ENCODE peak calls at places on chromosomes 1 and 21, in five cellular contexts. One of them, this sample, is unnamed.

GRCh38 chr1:226733309-226733708 is 5.8 kb downstream of the ITPKB start:
- DNase-seq in stimulated activated CD4-positive, alpha-beta T cell treated with anti-CD3 and anti-CD28 coated beads, Interleukin-1b, Interleukin-23, amount 100 ng/mL, for 4 hours: no peak
- DNase-seq in Calu3: no peak
- DNase-seq in heart right ventricle: no peak
- DNase-seq in NCI-H1092 treated with DMSO at 0.1 percent for 48 hours: no peak
- DNase-seq in this sample: no peak

GRCh38 chr1:174052621-174053020 is 30.5 kb upstream of the RC3H1 start:
- DNase-seq in Calu3: no peak
- DNase-seq in heart right ventricle: no peak
- DNase-seq in NCI-H1092 treated with DMSO at 0.1 percent for 48 hours: no peak
- DNase-seq in stimulated activated CD4-positive, alpha-beta T cell treated with anti-CD3 and anti-CD28 coated beads, Interleukin-1b, Interleukin-23, amount 100 ng/mL, for 4 hours: no peak
- DNase-seq in this sample: no peak

GRCh38 chr1:78658901-78659300 is 9.3 kb downstream of the IFI44 start:
- DNase-seq in stimulated activated CD4-positive, alpha-beta T cell treated with anti-CD3 and anti-CD28 coated beads, Interleukin-1b, Interleukin-23, amount 100 ng/mL, for 4 hours: no peak
- DNase-seq in NCI-H1092 treated with DMSO at 0.1 percent for 48 hours: no peak
- DNase-seq in heart right ventricle: no peak
- DNase-seq in Calu3: no peak
- DNase-seq in this sample: no peak

GRCh38 chr1:155219592-155220031 is 11.1 kb downstream of the MTX1 start:
- DNase-seq in heart right ventricle: no peak
- DNase-seq in stimulated activated CD4-positive, alpha-beta T cell treated with anti-CD3 and anti-CD28 coated beads, Interleukin-1b, Interleukin-23, amount 100 ng/mL, for 4 hours: no peak
- DNase-seq in NCI-H1092 treated with DMSO at 0.1 percent for 48 hours: no peak
- DNase-seq in Calu3: no peak
- DNase-seq in this sample: no peak

GRCh38 chr1:28577738-28578536 is 14.1 kb upstream of the RAB42 start:
- DNase-seq in Calu3: no peak
- DNase-seq in NCI-H1092 treated with DMSO at 0.1 percent for 48 hours: no peak
- DNase-seq in stimulated activated CD4-positive, alpha-beta T cell treated with anti-CD3 and anti-CD28 coated beads, Interleukin-1b, Interleukin-23, amount 100 ng/mL, for 4 hours: no peak
- DNase-seq in heart right ventricle: no peak
- DNase-seq in this sample: no peak

GRCh38 chr1:34884961-34885360 is 25.4 kb upstream of the SMIM12 start:
- DNase-seq in heart right ventricle: no peak
- DNase-seq in NCI-H1092 treated with DMSO at 0.1 percent for 48 hours: no peak
- DNase-seq in stimulated activated CD4-positive, alpha-beta T cell treated with anti-CD3 and anti-CD28 coated beads, Interleukin-1b, Interleukin-23, amount 100 ng/mL, for 4 hours: no peak
- DNase-seq in Calu3: peak; percentile 65
- DNase-seq in this sample: peak; percentile 64

GRCh38 chr1:160407819-160408801 is 7.7 kb downstream of the VANGL2 start:
- DNase-seq in Calu3: peak; percentile 69
- DNase-seq in NCI-H1092 treated with DMSO at 0.1 percent for 48 hours: no peak
- DNase-seq in stimulated activated CD4-positive, alpha-beta T cell treated with anti-CD3 and anti-CD28 coated beads, Interleukin-1b, Interleukin-23, amount 100 ng/mL, for 4 hours: no peak
- DNase-seq in heart right ventricle: no peak
- DNase-seq in this sample: no peak

GRCh38 chr1:46242918-46243317 is 4.6 kb upstream of the RAD54L start:
- DNase-seq in heart right ventricle: no peak
- DNase-seq in NCI-H1092 treated with DMSO at 0.1 percent for 48 hours: no peak
- DNase-seq in Calu3: no peak
- DNase-seq in stimulated activated CD4-positive, alpha-beta T cell treated with anti-CD3 and anti-CD28 coated beads, Interleukin-1b, Interleukin-23, amount 100 ng/mL, for 4 hours: no peak
- DNase-seq in this sample: no peak

GRCh38 chr1:31771891-31772668 is 7.9 kb upstream of the ADGRB2 start:
- DNase-seq in stimulated activated CD4-positive, alpha-beta T cell treated with anti-CD3 and anti-CD28 coated beads, Interleukin-1b, Interleukin-23, amount 100 ng/mL, for 4 hours: peak; percentile 53
- DNase-seq in NCI-H1092 treated with DMSO at 0.1 percent for 48 hours: no peak
- DNase-seq in heart right ventricle: no peak
- DNase-seq in Calu3: no peak
- DNase-seq in this sample: no peak

GRCh38 chr1:204990059-204990664 is 52.9 kb upstream of the CNTN2 start:
- DNase-seq in Calu3: no peak
- DNase-seq in heart right ventricle: no peak
- DNase-seq in stimulated activated CD4-positive, alpha-beta T cell treated with anti-CD3 and anti-CD28 coated beads, Interleukin-1b, Interleukin-23, amount 100 ng/mL, for 4 hours: no peak
- DNase-seq in NCI-H1092 treated with DMSO at 0.1 percent for 48 hours: no peak
- DNase-seq in this sample: no peak

GRCh38 chr1:150257624-150258274 is at the start of gene CA14:
- DNase-seq in stimulated activated CD4-positive, alpha-beta T cell treated with anti-CD3 and anti-CD28 coated beads, Interleukin-1b, Interleukin-23, amount 100 ng/mL, for 4 hours: no peak
- DNase-seq in Calu3: no peak
- DNase-seq in NCI-H1092 treated with DMSO at 0.1 percent for 48 hours: no peak
- DNase-seq in heart right ventricle: peak; percentile 29
- DNase-seq in this sample: no peak

GRCh38 chr1:41500378-41500777 is 15.9 kb upstream of the EDN2 start:
- DNase-seq in stimulated activated CD4-positive, alpha-beta T cell treated with anti-CD3 and anti-CD28 coated beads, Interleukin-1b, Interleukin-23, amount 100 ng/mL, for 4 hours: no peak
- DNase-seq in Calu3: peak; percentile 90
- DNase-seq in heart right ventricle: peak; percentile 57
- DNase-seq in NCI-H1092 treated with DMSO at 0.1 percent for 48 hours: no peak
- DNase-seq in this sample: no peak

GRCh38 chr1:193031431-193031830 is 27.7 kb downstream of the UCHL5 start:
- DNase-seq in NCI-H1092 treated with DMSO at 0.1 percent for 48 hours: no peak
- DNase-seq in heart right ventricle: no peak
- DNase-seq in Calu3: no peak
- DNase-seq in stimulated activated CD4-positive, alpha-beta T cell treated with anti-CD3 and anti-CD28 coated beads, Interleukin-1b, Interleukin-23, amount 100 ng/mL, for 4 hours: no peak
- DNase-seq in this sample: no peak

GRCh38 chr1:88791192-88791591 is 100.2 kb downstream of the GTF2B start:
- DNase-seq in heart right ventricle: no peak
- DNase-seq in stimulated activated CD4-positive, alpha-beta T cell treated with anti-CD3 and anti-CD28 coated beads, Interleukin-1b, Interleukin-23, amount 100 ng/mL, for 4 hours: no peak
- DNase-seq in Calu3: no peak
- DNase-seq in NCI-H1092 treated with DMSO at 0.1 percent for 48 hours: no peak
- DNase-seq in this sample: no peak

GRCh38 chr1:29453502-29454240 is 217.3 kb downstream of the PTPRU start:
- DNase-seq in stimulated activated CD4-positive, alpha-beta T cell treated with anti-CD3 and anti-CD28 coated beads, Interleukin-1b, Interleukin-23, amount 100 ng/mL, for 4 hours: no peak
- DNase-seq in NCI-H1092 treated with DMSO at 0.1 percent for 48 hours: peak; percentile 21
- DNase-seq in heart right ventricle: no peak
- DNase-seq in Calu3: peak; percentile 48
- DNase-seq in this sample: peak; percentile 79

GRCh38 chr1:11272544-11272841 is 505 bp upstream of the UBIAD1 start:
- DNase-seq in stimulated activated CD4-positive, alpha-beta T cell treated with anti-CD3 and anti-CD28 coated beads, Interleukin-1b, Interleukin-23, amount 100 ng/mL, for 4 hours: no peak
- DNase-seq in NCI-H1092 treated with DMSO at 0.1 percent for 48 hours: no peak
- DNase-seq in heart right ventricle: no peak
- DNase-seq in Calu3: no peak
- DNase-seq in this sample: no peak

GRCh38 chr1:54267815-54268551 is 68.0 kb downstream of the MRPL37 start:
- DNase-seq in Calu3: no peak
- DNase-seq in NCI-H1092 treated with DMSO at 0.1 percent for 48 hours: no peak
- DNase-seq in stimulated activated CD4-positive, alpha-beta T cell treated with anti-CD3 and anti-CD28 coated beads, Interleukin-1b, Interleukin-23, amount 100 ng/mL, for 4 hours: no peak
- DNase-seq in heart right ventricle: no peak
- DNase-seq in this sample: no peak

GRCh38 chr1:211259596-211260126 is 495 bp downstream of the RCOR3 start:
- DNase-seq in NCI-H1092 treated with DMSO at 0.1 percent for 48 hours: peak; percentile 81
- DNase-seq in Calu3: peak; percentile 34
- DNase-seq in stimulated activated CD4-positive, alpha-beta T cell treated with anti-CD3 and anti-CD28 coated beads, Interleukin-1b, Interleukin-23, amount 100 ng/mL, for 4 hours: peak; percentile 31
- DNase-seq in heart right ventricle: peak; percentile 61
- DNase-seq in this sample: peak; percentile 45

GRCh38 chr1:20469406-20470076 is 16.5 kb downstream of the CAMK2N1 start:
- DNase-seq in heart right ventricle: no peak
- DNase-seq in NCI-H1092 treated with DMSO at 0.1 percent for 48 hours: no peak
- DNase-seq in Calu3: no peak
- DNase-seq in stimulated activated CD4-positive, alpha-beta T cell treated with anti-CD3 and anti-CD28 coated beads, Interleukin-1b, Interleukin-23, amount 100 ng/mL, for 4 hours: no peak
- DNase-seq in this sample: no peak

GRCh38 chr1:44801491-44802305 is 1.5 kb downstream of the PLK3 start:
- DNase-seq in stimulated activated CD4-positive, alpha-beta T cell treated with anti-CD3 and anti-CD28 coated beads, Interleukin-1b, Interleukin-23, amount 100 ng/mL, for 4 hours: peak; percentile 31
- DNase-seq in heart right ventricle: no peak
- DNase-seq in Calu3: no peak
- DNase-seq in NCI-H1092 treated with DMSO at 0.1 percent for 48 hours: no peak
- DNase-seq in this sample: no peak

GRCh38 chr1:244437108-244437507 is 14.6 kb downstream of the ADSS2 start:
- DNase-seq in NCI-H1092 treated with DMSO at 0.1 percent for 48 hours: no peak
- DNase-seq in Calu3: no peak
- DNase-seq in stimulated activated CD4-positive, alpha-beta T cell treated with anti-CD3 and anti-CD28 coated beads, Interleukin-1b, Interleukin-23, amount 100 ng/mL, for 4 hours: no peak
- DNase-seq in heart right ventricle: no peak
- DNase-seq in this sample: no peak

GRCh38 chr21:44766818-44767354 is 34.7 kb downstream of the UBE2G2 start:
- DNase-seq in NCI-H1092 treated with DMSO at 0.1 percent for 48 hours: no peak
- DNase-seq in stimulated activated CD4-positive, alpha-beta T cell treated with anti-CD3 and anti-CD28 coated beads, Interleukin-1b, Interleukin-23, amount 100 ng/mL, for 4 hours: no peak
- DNase-seq in Calu3: no peak
- DNase-seq in heart right ventricle: no peak
- DNase-seq in this sample: no peak

GRCh38 chr1:51690285-51690961 is 73.5 kb downstream of the OSBPL9 start:
- DNase-seq in heart right ventricle: no peak
- DNase-seq in Calu3: peak; percentile 52
- DNase-seq in stimulated activated CD4-positive, alpha-beta T cell treated with anti-CD3 and anti-CD28 coated beads, Interleukin-1b, Interleukin-23, amount 100 ng/mL, for 4 hours: no peak
- DNase-seq in NCI-H1092 treated with DMSO at 0.1 percent for 48 hours: no peak
- DNase-seq in this sample: peak; percentile 23

GRCh38 chr1:176603696-176604095 is 140.7 kb downstream of the PAPPA2 start:
- DNase-seq in stimulated activated CD4-positive, alpha-beta T cell treated with anti-CD3 and anti-CD28 coated beads, Interleukin-1b, Interleukin-23, amount 100 ng/mL, for 4 hours: no peak
- DNase-seq in heart right ventricle: no peak
- DNase-seq in NCI-H1092 treated with DMSO at 0.1 percent for 48 hours: no peak
- DNase-seq in Calu3: no peak
- DNase-seq in this sample: no peak

GRCh38 chr1:33610391-33610790 is 137.9 kb downstream of the ZSCAN20 start:
- DNase-seq in heart right ventricle: no peak
- DNase-seq in stimulated activated CD4-positive, alpha-beta T cell treated with anti-CD3 and anti-CD28 coated beads, Interleukin-1b, Interleukin-23, amount 100 ng/mL, for 4 hours: no peak
- DNase-seq in Calu3: no peak
- DNase-seq in NCI-H1092 treated with DMSO at 0.1 percent for 48 hours: no peak
- DNase-seq in this sample: no peak

GRCh38 chr1:40153073-40153770 is 8.0 kb upstream of the RLF start:
- DNase-seq in NCI-H1092 treated with DMSO at 0.1 percent for 48 hours: peak; percentile 100
- DNase-seq in heart right ventricle: no peak
- DNase-seq in Calu3: no peak
- DNase-seq in stimulated activated CD4-positive, alpha-beta T cell treated with anti-CD3 and anti-CD28 coated beads, Interleukin-1b, Interleukin-23, amount 100 ng/mL, for 4 hours: peak; percentile 19
- DNase-seq in this sample: peak; percentile 26

GRCh38 chr1:117886101-117886795 is 43.2 kb downstream of the GDAP2 start:
- DNase-seq in heart right ventricle: no peak
- DNase-seq in Calu3: no peak
- DNase-seq in stimulated activated CD4-positive, alpha-beta T cell treated with anti-CD3 and anti-CD28 coated beads, Interleukin-1b, Interleukin-23, amount 100 ng/mL, for 4 hours: no peak
- DNase-seq in NCI-H1092 treated with DMSO at 0.1 percent for 48 hours: no peak
- DNase-seq in this sample: no peak

GRCh38 chr1:118013336-118013735 is 83.8 kb downstream of the WDR3 start:
- DNase-seq in stimulated activated CD4-positive, alpha-beta T cell treated with anti-CD3 and anti-CD28 coated beads, Interleukin-1b, Interleukin-23, amount 100 ng/mL, for 4 hours: no peak
- DNase-seq in heart right ventricle: no peak
- DNase-seq in Calu3: no peak
- DNase-seq in NCI-H1092 treated with DMSO at 0.1 percent for 48 hours: no peak
- DNase-seq in this sample: no peak

GRCh38 chr1:165290143-165290542 is 66.4 kb downstream of the LMX1A start:
- DNase-seq in heart right ventricle: no peak
- DNase-seq in stimulated activated CD4-positive, alpha-beta T cell treated with anti-CD3 and anti-CD28 coated beads, Interleukin-1b, Interleukin-23, amount 100 ng/mL, for 4 hours: no peak
- DNase-seq in NCI-H1092 treated with DMSO at 0.1 percent for 48 hours: no peak
- DNase-seq in Calu3: no peak
- DNase-seq in this sample: no peak

GRCh38 chr1:200866521-200866920 is 6.3 kb upstream of the GPR25 start:
- DNase-seq in stimulated activated CD4-positive, alpha-beta T cell treated with anti-CD3 and anti-CD28 coated beads, Interleukin-1b, Interleukin-23, amount 100 ng/mL, for 4 hours: no peak
- DNase-seq in Calu3: no peak
- DNase-seq in heart right ventricle: no peak
- DNase-seq in NCI-H1092 treated with DMSO at 0.1 percent for 48 hours: no peak
- DNase-seq in this sample: no peak

GRCh38 chr1:91803847-91804545 is 82.0 kb downstream of the TGFBR3 start:
- DNase-seq in stimulated activated CD4-positive, alpha-beta T cell treated with anti-CD3 and anti-CD28 coated beads, Interleukin-1b, Interleukin-23, amount 100 ng/mL, for 4 hours: peak; percentile 53
- DNase-seq in heart right ventricle: no peak
- DNase-seq in Calu3: peak; percentile 44
- DNase-seq in NCI-H1092 treated with DMSO at 0.1 percent for 48 hours: no peak
- DNase-seq in this sample: no peak

GRCh38 chr1:164695956-164696665 is 137.1 kb downstream of the PBX1 start:
- DNase-seq in Calu3: no peak
- DNase-seq in NCI-H1092 treated with DMSO at 0.1 percent for 48 hours: no peak
- DNase-seq in stimulated activated CD4-positive, alpha-beta T cell treated with anti-CD3 and anti-CD28 coated beads, Interleukin-1b, Interleukin-23, amount 100 ng/mL, for 4 hours: no peak
- DNase-seq in heart right ventricle: no peak
- DNase-seq in this sample: no peak

GRCh38 chr1:218717611-218718010 is 372.5 kb downstream of the TGFB2 start:
- DNase-seq in stimulated activated CD4-positive, alpha-beta T cell treated with anti-CD3 and anti-CD28 coated beads, Interleukin-1b, Interleukin-23, amount 100 ng/mL, for 4 hours: no peak
- DNase-seq in heart right ventricle: no peak
- DNase-seq in Calu3: no peak
- DNase-seq in NCI-H1092 treated with DMSO at 0.1 percent for 48 hours: no peak
- DNase-seq in this sample: no peak

GRCh38 chr1:12662556-12662955 is 18.7 kb downstream of the AADACL4 start:
- DNase-seq in Calu3: no peak
- DNase-seq in NCI-H1092 treated with DMSO at 0.1 percent for 48 hours: no peak
- DNase-seq in heart right ventricle: no peak
- DNase-seq in stimulated activated CD4-positive, alpha-beta T cell treated with anti-CD3 and anti-CD28 coated beads, Interleukin-1b, Interleukin-23, amount 100 ng/mL, for 4 hours: no peak
- DNase-seq in this sample: no peak

GRCh38 chr1:18199462-18199861 is 91.9 kb downstream of the IGSF21 start:
- DNase-seq in heart right ventricle: no peak
- DNase-seq in Calu3: no peak
- DNase-seq in NCI-H1092 treated with DMSO at 0.1 percent for 48 hours: peak; percentile 87
- DNase-seq in stimulated activated CD4-positive, alpha-beta T cell treated with anti-CD3 and anti-CD28 coated beads, Interleukin-1b, Interleukin-23, amount 100 ng/mL, for 4 hours: no peak
- DNase-seq in this sample: no peak

GRCh38 chr1:167819849-167820683 is 93.9 kb downstream of the ADCY10 start:
- DNase-seq in stimulated activated CD4-positive, alpha-beta T cell treated with anti-CD3 and anti-CD28 coated beads, Interleukin-1b, Interleukin-23, amount 100 ng/mL, for 4 hours: no peak
- DNase-seq in heart right ventricle: peak; percentile 82
- DNase-seq in Calu3: peak; percentile 85
- DNase-seq in NCI-H1092 treated with DMSO at 0.1 percent for 48 hours: peak; percentile 41
- DNase-seq in this sample: no peak

GRCh38 chr1:59223943-59224639 is 72.8 kb upstream of the FGGY start:
- DNase-seq in stimulated activated CD4-positive, alpha-beta T cell treated with anti-CD3 and anti-CD28 coated beads, Interleukin-1b, Interleukin-23, amount 100 ng/mL, for 4 hours: no peak
- DNase-seq in NCI-H1092 treated with DMSO at 0.1 percent for 48 hours: no peak
- DNase-seq in heart right ventricle: no peak
- DNase-seq in Calu3: no peak
- DNase-seq in this sample: peak; percentile 34

GRCh38 chr1:111719561-111720239 is 19.5 kb downstream of the INKA2 start:
- DNase-seq in stimulated activated CD4-positive, alpha-beta T cell treated with anti-CD3 and anti-CD28 coated beads, Interleukin-1b, Interleukin-23, amount 100 ng/mL, for 4 hours: no peak
- DNase-seq in heart right ventricle: peak; percentile 60
- DNase-seq in NCI-H1092 treated with DMSO at 0.1 percent for 48 hours: no peak
- DNase-seq in Calu3: no peak
- DNase-seq in this sample: no peak